ENCODE peak calls at places on chromosomes 12 and 14, in eight cellular contexts. One of them, this sample, is unnamed.

GRCh38 chr14:104137297-104138097 is 890 bp upstream of the KIF26A start:
- DNase-seq in NCI-H774: peak
- DNase-seq in naive thymus-derived CD8-positive, alpha-beta T cell: peak
- DNase-seq in MCF 10A: peak
- DNase-seq in cardiac muscle cell: peak
- DNase-seq in globus pallidus: peak
- DNase-seq in GM12865: peak
- DNase-seq in left colon: peak
- DNase-seq in this sample: peak

GRCh38 chr12:121513464-121514183 is 67.2 kb downstream of the KDM2B start:
- DNase-seq in NCI-H774: peak
- DNase-seq in naive thymus-derived CD8-positive, alpha-beta T cell: no peak
- DNase-seq in MCF 10A: peak
- DNase-seq in cardiac muscle cell: peak
- DNase-seq in globus pallidus: no peak
- DNase-seq in GM12865: peak
- DNase-seq in left colon: peak
- DNase-seq in this sample: no peak

GRCh38 chr12:109679716-109680520 is 33.7 kb upstream of the FAM222A start:
- DNase-seq in NCI-H774: peak
- DNase-seq in naive thymus-derived CD8-positive, alpha-beta T cell: no peak
- DNase-seq in MCF 10A: no peak
- DNase-seq in cardiac muscle cell: no peak
- DNase-seq in globus pallidus: no peak
- DNase-seq in GM12865: no peak
- DNase-seq in left colon: no peak
- DNase-seq in this sample: no peak

GRCh38 chr14:75439989-75440388 is 12.2 kb downstream of the JDP2 start:
- DNase-seq in NCI-H774: no peak
- DNase-seq in naive thymus-derived CD8-positive, alpha-beta T cell: no peak
- DNase-seq in MCF 10A: no peak
- DNase-seq in cardiac muscle cell: no peak
- DNase-seq in globus pallidus: no peak
- DNase-seq in GM12865: peak
- DNase-seq in left colon: no peak
- DNase-seq in this sample: no peak

GRCh38 chr12:51395283-51396230 is 4.4 kb upstream of the GALNT6 start:
- DNase-seq in NCI-H774: no peak
- DNase-seq in naive thymus-derived CD8-positive, alpha-beta T cell: no peak
- DNase-seq in MCF 10A: no peak
- DNase-seq in cardiac muscle cell: no peak
- DNase-seq in globus pallidus: no peak
- DNase-seq in GM12865: peak
- DNase-seq in left colon: no peak
- DNase-seq in this sample: no peak

GRCh38 chr12:124721501-124722154 is 142.0 kb downstream of the SCARB1 start:
- DNase-seq in NCI-H774: no peak
- DNase-seq in naive thymus-derived CD8-positive, alpha-beta T cell: no peak
- DNase-seq in MCF 10A: no peak
- DNase-seq in cardiac muscle cell: no peak
- DNase-seq in globus pallidus: no peak
- DNase-seq in GM12865: no peak
- DNase-seq in left colon: no peak
- DNase-seq in this sample: no peak

GRCh38 chr14:77377502-77377844 is 294 bp downstream of the SAMD15 start:
- DNase-seq in NCI-H774: no peak
- DNase-seq in naive thymus-derived CD8-positive, alpha-beta T cell: no peak
- DNase-seq in MCF 10A: no peak
- DNase-seq in cardiac muscle cell: no peak
- DNase-seq in globus pallidus: no peak
- DNase-seq in GM12865: no peak
- DNase-seq in left colon: no peak
- DNase-seq in this sample: no peak

GRCh38 chr12:26011099-26011498 is 52.6 kb downstream of the RASSF8 start:
- DNase-seq in NCI-H774: no peak
- DNase-seq in naive thymus-derived CD8-positive, alpha-beta T cell: no peak
- DNase-seq in MCF 10A: peak
- DNase-seq in cardiac muscle cell: no peak
- DNase-seq in globus pallidus: no peak
- DNase-seq in GM12865: no peak
- DNase-seq in left colon: no peak
- DNase-seq in this sample: no peak

GRCh38 chr14:72636094-72636493 is 257.8 kb downstream of the DPF3 start:
- DNase-seq in NCI-H774: no peak
- DNase-seq in naive thymus-derived CD8-positive, alpha-beta T cell: no peak
- DNase-seq in MCF 10A: no peak
- DNase-seq in cardiac muscle cell: no peak
- DNase-seq in globus pallidus: no peak
- DNase-seq in GM12865: no peak
- DNase-seq in left colon: no peak
- DNase-seq in this sample: no peak

GRCh38 chr12:11753826-11754225 is 104.4 kb downstream of the ETV6 start:
- DNase-seq in NCI-H774: no peak
- DNase-seq in naive thymus-derived CD8-positive, alpha-beta T cell: no peak
- DNase-seq in MCF 10A: no peak
- DNase-seq in cardiac muscle cell: no peak
- DNase-seq in globus pallidus: no peak
- DNase-seq in GM12865: no peak
- DNase-seq in left colon: no peak
- DNase-seq in this sample: no peak

GRCh38 chr12:22002430-22002829 is 43.6 kb upstream of the CMAS start:
- DNase-seq in NCI-H774: no peak
- DNase-seq in naive thymus-derived CD8-positive, alpha-beta T cell: no peak
- DNase-seq in MCF 10A: no peak
- DNase-seq in cardiac muscle cell: no peak
- DNase-seq in globus pallidus: no peak
- DNase-seq in GM12865: no peak
- DNase-seq in left colon: no peak
- DNase-seq in this sample: no peak

GRCh38 chr14:92747701-92748258 is 647 bp downstream of the LGMN start:
- DNase-seq in NCI-H774: no peak
- DNase-seq in naive thymus-derived CD8-positive, alpha-beta T cell: no peak
- DNase-seq in MCF 10A: peak
- DNase-seq in cardiac muscle cell: peak
- DNase-seq in globus pallidus: peak
- DNase-seq in GM12865: peak
- DNase-seq in left colon: no peak
- DNase-seq in this sample: no peak

GRCh38 chr12:12883369-12884001 is 7.9 kb upstream of the GPRC5A start:
- DNase-seq in NCI-H774: no peak
- DNase-seq in naive thymus-derived CD8-positive, alpha-beta T cell: no peak
- DNase-seq in MCF 10A: peak
- DNase-seq in cardiac muscle cell: no peak
- DNase-seq in globus pallidus: no peak
- DNase-seq in GM12865: no peak
- DNase-seq in left colon: no peak
- DNase-seq in this sample: no peak

GRCh38 chr12:81294325-81295190 is 216.7 kb downstream of the ACSS3 start:
- DNase-seq in NCI-H774: no peak
- DNase-seq in naive thymus-derived CD8-positive, alpha-beta T cell: no peak
- DNase-seq in MCF 10A: no peak
- DNase-seq in cardiac muscle cell: no peak
- DNase-seq in globus pallidus: peak
- DNase-seq in GM12865: peak
- DNase-seq in left colon: no peak
- DNase-seq in this sample: no peak

GRCh38 chr12:101491325-101491724 is 16.2 kb downstream of the SPIC start:
- DNase-seq in NCI-H774: no peak
- DNase-seq in naive thymus-derived CD8-positive, alpha-beta T cell: no peak
- DNase-seq in MCF 10A: no peak
- DNase-seq in cardiac muscle cell: no peak
- DNase-seq in globus pallidus: no peak
- DNase-seq in GM12865: no peak
- DNase-seq in left colon: no peak
- DNase-seq in this sample: no peak

GRCh38 chr12:32084017-32084688 is 22.5 kb upstream of the BICD1 start:
- DNase-seq in NCI-H774: no peak
- DNase-seq in naive thymus-derived CD8-positive, alpha-beta T cell: no peak
- DNase-seq in MCF 10A: no peak
- DNase-seq in cardiac muscle cell: no peak
- DNase-seq in globus pallidus: no peak
- DNase-seq in GM12865: no peak
- DNase-seq in left colon: no peak
- DNase-seq in this sample: no peak

GRCh38 chr12:15276088-15276698 is 46.1 kb upstream of the PTPRO start:
- DNase-seq in NCI-H774: peak
- DNase-seq in naive thymus-derived CD8-positive, alpha-beta T cell: no peak
- DNase-seq in MCF 10A: peak
- DNase-seq in cardiac muscle cell: peak
- DNase-seq in globus pallidus: peak
- DNase-seq in GM12865: peak
- DNase-seq in left colon: no peak
- DNase-seq in this sample: peak

GRCh38 chr12:89799316-89799715 is 90.7 kb upstream of the ATP2B1 start:
- DNase-seq in NCI-H774: no peak
- DNase-seq in naive thymus-derived CD8-positive, alpha-beta T cell: no peak
- DNase-seq in MCF 10A: no peak
- DNase-seq in cardiac muscle cell: no peak
- DNase-seq in globus pallidus: no peak
- DNase-seq in GM12865: no peak
- DNase-seq in left colon: no peak
- DNase-seq in this sample: no peak

GRCh38 chr14:77574446-77575125 is 41.9 kb downstream of the SPTLC2 start:
- DNase-seq in NCI-H774: no peak
- DNase-seq in naive thymus-derived CD8-positive, alpha-beta T cell: no peak
- DNase-seq in MCF 10A: no peak
- DNase-seq in cardiac muscle cell: no peak
- DNase-seq in globus pallidus: peak
- DNase-seq in GM12865: no peak
- DNase-seq in left colon: no peak
- DNase-seq in this sample: no peak

GRCh38 chr12:62653740-62654139 is 187.1 kb downstream of the MON2 start:
- DNase-seq in NCI-H774: no peak
- DNase-seq in naive thymus-derived CD8-positive, alpha-beta T cell: no peak
- DNase-seq in MCF 10A: no peak
- DNase-seq in cardiac muscle cell: no peak
- DNase-seq in globus pallidus: no peak
- DNase-seq in GM12865: no peak
- DNase-seq in left colon: no peak
- DNase-seq in this sample: no peak

GRCh38 chr12:67394600-67394999 is 125.4 kb downstream of the CAND1 start:
- DNase-seq in NCI-H774: no peak
- DNase-seq in naive thymus-derived CD8-positive, alpha-beta T cell: no peak
- DNase-seq in MCF 10A: peak
- DNase-seq in cardiac muscle cell: no peak
- DNase-seq in globus pallidus: peak
- DNase-seq in GM12865: no peak
- DNase-seq in left colon: no peak
- DNase-seq in this sample: peak

GRCh38 chr12:116161588-116161987 is 115.9 kb downstream of the MED13L start:
- DNase-seq in NCI-H774: no peak
- DNase-seq in naive thymus-derived CD8-positive, alpha-beta T cell: no peak
- DNase-seq in MCF 10A: peak
- DNase-seq in cardiac muscle cell: no peak
- DNase-seq in globus pallidus: no peak
- DNase-seq in GM12865: no peak
- DNase-seq in left colon: no peak
- DNase-seq in this sample: no peak

GRCh38 chr12:7221486-7221885 is 32.0 kb downstream of the PEX5 start:
- DNase-seq in NCI-H774: no peak
- DNase-seq in naive thymus-derived CD8-positive, alpha-beta T cell: no peak
- DNase-seq in MCF 10A: no peak
- DNase-seq in cardiac muscle cell: no peak
- DNase-seq in globus pallidus: no peak
- DNase-seq in GM12865: no peak
- DNase-seq in left colon: no peak
- DNase-seq in this sample: no peak

GRCh38 chr12:28574746-28575592 is 384.7 kb downstream of the CCDC91 start:
- DNase-seq in NCI-H774: no peak
- DNase-seq in naive thymus-derived CD8-positive, alpha-beta T cell: no peak
- DNase-seq in MCF 10A: no peak
- DNase-seq in cardiac muscle cell: no peak
- DNase-seq in globus pallidus: no peak
- DNase-seq in GM12865: no peak
- DNase-seq in left colon: peak
- DNase-seq in this sample: no peak

GRCh38 chr12:32568241-32568640 is 110.9 kb upstream of the DNM1L start:
- DNase-seq in NCI-H774: no peak
- DNase-seq in naive thymus-derived CD8-positive, alpha-beta T cell: no peak
- DNase-seq in MCF 10A: peak
- DNase-seq in cardiac muscle cell: no peak
- DNase-seq in globus pallidus: peak
- DNase-seq in GM12865: no peak
- DNase-seq in left colon: no peak
- DNase-seq in this sample: no peak

GRCh38 chr14:63275611-63276010 is 43.1 kb downstream of the GPHB5 start:
- DNase-seq in NCI-H774: no peak
- DNase-seq in naive thymus-derived CD8-positive, alpha-beta T cell: no peak
- DNase-seq in MCF 10A: no peak
- DNase-seq in cardiac muscle cell: no peak
- DNase-seq in globus pallidus: no peak
- DNase-seq in GM12865: no peak
- DNase-seq in left colon: no peak
- DNase-seq in this sample: no peak

GRCh38 chr12:28409892-28410291 is 219.6 kb downstream of the CCDC91 start:
- DNase-seq in NCI-H774: no peak
- DNase-seq in naive thymus-derived CD8-positive, alpha-beta T cell: no peak
- DNase-seq in MCF 10A: no peak
- DNase-seq in cardiac muscle cell: no peak
- DNase-seq in globus pallidus: no peak
- DNase-seq in GM12865: no peak
- DNase-seq in left colon: no peak
- DNase-seq in this sample: no peak

GRCh38 chr12:120928864-120929652 is 24.9 kb upstream of the SPPL3 start:
- DNase-seq in NCI-H774: peak
- DNase-seq in naive thymus-derived CD8-positive, alpha-beta T cell: no peak
- DNase-seq in MCF 10A: no peak
- DNase-seq in cardiac muscle cell: peak
- DNase-seq in globus pallidus: no peak
- DNase-seq in GM12865: no peak
- DNase-seq in left colon: peak
- DNase-seq in this sample: no peak

GRCh38 chr12:3996322-3996721 is 123.1 kb upstream of the PARP11 start:
- DNase-seq in NCI-H774: no peak
- DNase-seq in naive thymus-derived CD8-positive, alpha-beta T cell: no peak
- DNase-seq in MCF 10A: no peak
- DNase-seq in cardiac muscle cell: no peak
- DNase-seq in globus pallidus: no peak
- DNase-seq in GM12865: no peak
- DNase-seq in left colon: no peak
- DNase-seq in this sample: no peak

GRCh38 chr12:120466560-120467315 is 2.8 kb downstream of the SRSF9 start:
- DNase-seq in NCI-H774: no peak
- DNase-seq in naive thymus-derived CD8-positive, alpha-beta T cell: peak
- DNase-seq in MCF 10A: peak
- DNase-seq in cardiac muscle cell: peak
- DNase-seq in globus pallidus: no peak
- DNase-seq in GM12865: peak
- DNase-seq in left colon: peak
- DNase-seq in this sample: peak

GRCh38 chr12:39723831-39724230 is 104.2 kb upstream of the ABCD2 start:
- DNase-seq in NCI-H774: no peak
- DNase-seq in naive thymus-derived CD8-positive, alpha-beta T cell: no peak
- DNase-seq in MCF 10A: peak
- DNase-seq in cardiac muscle cell: no peak
- DNase-seq in globus pallidus: no peak
- DNase-seq in GM12865: peak
- DNase-seq in left colon: no peak
- DNase-seq in this sample: no peak

GRCh38 chr14:58133739-58134138 is 18.3 kb downstream of the ARMH4 start:
- DNase-seq in NCI-H774: no peak
- DNase-seq in naive thymus-derived CD8-positive, alpha-beta T cell: no peak
- DNase-seq in MCF 10A: peak
- DNase-seq in cardiac muscle cell: no peak
- DNase-seq in globus pallidus: no peak
- DNase-seq in GM12865: no peak
- DNase-seq in left colon: no peak
- DNase-seq in this sample: no peak

GRCh38 chr12:109735825-109736551 is 22.4 kb downstream of the FAM222A start:
- DNase-seq in NCI-H774: no peak
- DNase-seq in naive thymus-derived CD8-positive, alpha-beta T cell: no peak
- DNase-seq in MCF 10A: no peak
- DNase-seq in cardiac muscle cell: no peak
- DNase-seq in globus pallidus: no peak
- DNase-seq in GM12865: no peak
- DNase-seq in left colon: peak
- DNase-seq in this sample: peak